ENCODE peak calls at places on chromosomes 2 and 18, in six cellular contexts. D is OCI-LY7, W is PC-3, F is SK-N-SH, U is neural progenitor cell, O is GM23338. H is an unnamed sample.

GRCh38 chr2:237131749-237132148 is 46.1 kb downstream of the COPS8 start:
- DNase-seq in D (no peak), W (no peak), F (no peak), U (no peak), O (no peak), H (no peak)

GRCh38 chr2:186544255-186544675 is 45.6 kb upstream of the ITGAV start:
- DNase-seq in D (no peak), W (peak), F (no peak), U (peak), O (peak), H (peak)

GRCh38 chr2:10832228-10832936 is 19.8 kb upstream of the PDIA6 start:
- DNase-seq in D (peak), W (peak), F (peak), U (peak), O (peak), H (peak)

GRCh38 chr18:3665780-3666525 is 216.0 kb downstream of the TGIF1 start:
- DNase-seq in D (peak), W (peak), F (peak), U (peak), O (peak), H (peak)

GRCh38 chr2:45432406-45432805 is 178.7 kb downstream of the SRBD1 start:
- DNase-seq in D (no peak), W (peak), F (no peak), U (no peak), O (no peak), H (no peak)

GRCh38 chr2:32558492-32558891 is 69.4 kb upstream of the TTC27 start:
- DNase-seq in D (no peak), W (no peak), F (no peak), U (no peak), O (no peak), H (no peak)

GRCh38 chr2:221758076-221758475 is 186.0 kb upstream of the EPHA4 start:
- DNase-seq in D (peak), W (no peak), F (no peak), U (no peak), O (no peak), H (no peak)

GRCh38 chr18:75874401-75875093 is 447.0 kb upstream of the SMIM21 start:
- DNase-seq in D (no peak), W (no peak), F (no peak), U (no peak), O (no peak), H (peak)

GRCh38 chr2:136246086-136246669 is 128.2 kb upstream of the CXCR4 start:
- DNase-seq in D (peak), W (no peak), F (peak), U (peak), O (peak), H (peak)

GRCh38 chr2:138846216-138846821 is 66.1 kb upstream of the NXPH2 start:
- DNase-seq in D (peak), W (peak), F (peak), U (peak), O (peak), H (peak)

GRCh38 chr18:11518788-11519685 is 90.4 kb upstream of the SLC35G4 start:
- DNase-seq in D (peak), W (peak), F (peak), U (peak), O (peak), H (peak)

GRCh38 chr2:64848945-64849344 is 140.3 kb upstream of the SLC1A4 start:
- DNase-seq in D (no peak), W (no peak), F (no peak), U (no peak), O (no peak), H (no peak)

GRCh38 chr2:73176205-73176880 is 26.0 kb upstream of the NOTO start:
- DNase-seq in D (no peak), W (no peak), F (no peak), U (peak), O (peak), H (peak)

GRCh38 chr2:8391584-8391983 is 290.3 kb upstream of the ID2 start:
- DNase-seq in D (no peak), W (no peak), F (no peak), U (no peak), O (no peak), H (no peak)

GRCh38 chr2:88159955-88160415 is 10.2 kb upstream of the THNSL2 start:
- DNase-seq in D (peak), W (peak), F (peak), U (peak), O (peak), H (peak)

GRCh38 chr2:1591978-1592907 is 152.1 kb downstream of the PXDN start:
- DNase-seq in D (peak), W (peak), F (peak), U (peak), O (peak), H (peak)

GRCh38 chr2:131030478-131030971 is 62.7 kb downstream of the FAM168B start:
- DNase-seq in D (no peak), W (no peak), F (peak), U (no peak), O (no peak), H (no peak)

GRCh38 chr2:127599211-127599610 is 46.7 kb upstream of the GPR17 start:
- DNase-seq in D (no peak), W (peak), F (no peak), U (no peak), O (no peak), H (no peak)

GRCh38 chr2:31202833-31203232 is 14.5 kb downstream of the CAPN14 start:
- DNase-seq in D (no peak), W (no peak), F (peak), U (no peak), O (no peak), H (no peak)

GRCh38 chr2:64727843-64728463 is 74.2 kb upstream of the SERTAD2 start:
- DNase-seq in D (peak), W (no peak), F (peak), U (peak), O (peak), H (no peak)

GRCh38 chr2:25397777-25398176 is 56.1 kb upstream of the DNMT3A start:
- DNase-seq in D (no peak), W (no peak), F (peak), U (no peak), O (no peak), H (no peak)

GRCh38 chr2:6926071-6926732 is 9.0 kb downstream of the RNF144A start:
- DNase-seq in D (no peak), W (no peak), F (no peak), U (no peak), O (no peak), H (no peak)

GRCh38 chr2:96669539-96670215 is 27.1 kb downstream of the FER1L5 start:
- DNase-seq in D (no peak), W (no peak), F (no peak), U (no peak), O (no peak), H (no peak)

GRCh38 chr2:43228782-43229659 is 2.6 kb upstream of the ZFP36L2 start:
- DNase-seq in D (no peak), W (peak), F (no peak), U (no peak), O (no peak), H (no peak)

GRCh38 chr18:32805354-32805753 is 32.5 kb upstream of the KLHL14 start:
- DNase-seq in D (no peak), W (no peak), F (no peak), U (no peak), O (no peak), H (no peak)

GRCh38 chr2:69685321-69686048 is 41.9 kb upstream of the AAK1 start:
- DNase-seq in D (no peak), W (peak), F (no peak), U (no peak), O (no peak), H (peak)
- TF ChIP-seq EZH2phosphoT487 in D (no peak), W (no peak), F (no peak), U (no peak), O (no peak), H (no peak)

DNA sequence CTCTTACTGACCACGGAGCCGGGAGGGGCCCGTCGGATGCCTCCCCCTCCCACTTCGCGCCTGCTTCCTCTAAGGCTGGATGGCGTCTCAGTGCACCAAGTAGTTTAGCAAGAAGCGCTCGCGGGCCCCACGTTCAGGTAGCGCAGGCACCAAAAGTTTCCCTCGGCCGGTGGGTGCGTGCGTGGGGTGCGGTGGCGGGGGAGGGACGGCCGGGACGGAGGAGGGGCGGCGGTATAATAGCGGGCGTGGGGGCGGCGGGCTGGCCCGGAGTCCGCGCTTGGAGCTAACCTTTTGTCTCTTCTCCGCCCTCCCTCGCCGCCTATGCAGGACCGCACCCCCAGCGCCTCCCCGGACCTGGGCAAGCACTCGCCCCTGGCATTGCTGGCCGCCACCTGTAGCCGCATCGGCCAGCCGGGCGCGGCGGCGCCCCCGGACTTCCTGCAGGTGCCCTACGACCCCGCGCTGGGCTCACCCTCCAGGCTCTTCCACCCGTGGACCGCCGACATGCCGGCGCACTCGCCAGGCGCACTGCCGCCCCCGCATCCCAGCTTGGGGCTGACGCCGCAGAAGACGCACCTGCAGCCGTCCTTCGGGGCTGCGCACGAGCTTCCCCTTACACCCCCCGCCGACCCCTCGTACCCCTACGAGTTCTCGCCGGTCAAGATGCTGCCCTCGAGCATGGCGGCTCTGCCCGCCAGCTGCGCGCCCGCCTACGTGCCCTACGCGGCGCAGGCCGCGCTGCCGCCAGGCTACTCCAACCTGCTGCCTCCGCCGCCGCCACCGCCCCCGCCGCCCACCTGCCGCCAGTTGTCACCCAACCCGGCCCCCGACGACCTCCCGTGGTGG is 1.0 kb downstream of the SP5 start:
- DNase-seq in D (no peak), W (no peak), F (peak), U (peak), O (peak), H (peak)
- H2AFZ ChIP-seq in D (no peak), W (peak), F (no peak), U (peak), O (no peak), H (peak)

GRCh38 chr2:121076885-121077549 is 208.0 kb downstream of the TFCP2L1 start:
- DNase-seq in D (peak), W (peak), F (peak), U (peak), O (peak), H (peak)
- TF ChIP-seq EZH2phosphoT487 in D (no peak), W (no peak), F (no peak), U (no peak), O (no peak), H (no peak)

DNA sequence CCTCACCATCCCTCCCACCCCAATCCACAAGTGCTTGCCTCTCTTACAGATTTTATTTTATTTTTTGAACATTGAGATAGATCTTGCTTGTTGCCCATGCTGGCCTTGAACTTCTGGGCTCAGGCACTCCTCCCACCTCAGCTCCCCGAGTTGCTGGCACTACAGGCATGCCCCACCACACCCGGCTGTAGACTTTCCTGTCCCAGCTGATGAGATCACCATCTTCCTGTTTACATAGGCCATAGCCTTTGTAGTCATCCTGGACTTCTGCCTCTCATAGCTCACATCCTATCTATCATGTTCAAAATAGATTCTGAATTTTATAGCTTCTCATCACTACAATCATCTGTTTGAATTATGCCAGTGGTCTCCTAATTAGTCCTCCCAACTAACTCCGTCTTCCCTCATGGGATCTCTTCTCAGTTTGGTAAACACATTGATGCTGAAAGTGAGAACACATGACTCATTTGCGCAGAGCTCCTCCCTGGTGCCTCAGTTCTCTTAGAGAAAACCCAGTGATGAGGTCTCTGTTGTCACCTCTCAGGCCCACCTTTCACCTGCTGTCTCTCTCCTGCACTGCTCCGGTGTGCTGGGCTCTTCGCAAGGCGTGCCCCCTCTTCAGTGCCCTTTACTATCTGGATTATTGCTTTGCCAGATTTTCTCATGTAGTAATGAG is 243.0 kb downstream of the ZNF407 start:
- DNase-seq in D (no peak), W (peak), F (no peak), U (no peak), O (no peak), H (no peak)
- H2AFZ ChIP-seq in D (no peak), W (no peak), F (no peak), U (no peak), O (no peak), H (no peak)

GRCh38 chr2:239203443-239204142 is 197.2 kb downstream of the HDAC4 start:
- DNase-seq in D (no peak), W (no peak), F (no peak), U (no peak), O (no peak), H (no peak)
- TF ChIP-seq EZH2phosphoT487 in D (no peak), W (no peak), F (no peak), U (no peak), O (no peak), H (no peak)

GRCh38 chr2:191614759-191615158 is 63.2 kb upstream of the NABP1 start:
- DNase-seq in D (no peak), W (no peak), F (no peak), U (no peak), O (no peak), H (no peak)
- H2AFZ ChIP-seq in D (no peak), W (no peak), F (no peak), U (no peak), O (no peak), H (no peak)

DNA sequence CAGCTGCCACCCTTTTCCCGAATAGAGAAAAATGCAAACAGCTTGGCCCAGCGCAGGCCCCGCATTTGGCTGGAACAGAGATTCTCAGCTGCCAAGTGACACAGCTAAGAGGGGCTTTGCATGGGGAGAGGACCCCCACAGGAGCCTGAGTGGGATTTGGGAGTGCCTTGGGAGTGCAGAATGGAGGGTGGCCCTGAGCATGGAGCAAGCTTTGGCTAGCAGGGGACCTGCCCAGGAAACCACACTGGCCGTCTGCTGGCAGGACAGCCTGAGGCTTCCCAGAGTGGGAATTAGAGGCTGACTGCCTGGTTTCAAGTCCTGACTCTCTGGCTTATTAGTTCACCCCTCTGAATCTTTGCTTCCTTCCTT is 8.9 kb downstream of the PCARE start:
- DNase-seq in D (no peak), W (no peak), F (peak), U (no peak), O (no peak), H (no peak)
- TF ChIP-seq EZH2phosphoT487 in D (no peak), W (no peak), F (no peak), U (no peak), O (no peak), H (no peak)

GRCh38 chr2:112916145-112916571 is 5.2 kb downstream of the IL37 start:
- DNase-seq in D (no peak), W (no peak), F (no peak), U (no peak), O (no peak), H (no peak)
- H2AFZ ChIP-seq in D (no peak), W (no peak), F (no peak), U (no peak), O (no peak), H (no peak)

H was measured in hepatocyte.